ENCODE peak calls at places on chromosomes 5 and 9, in five cellular contexts. R is CD4-positive, alpha-beta memory T cell; F is heart left ventricle; O is astrocyte; Y is heart right ventricle. K is an unnamed sample. For H3K36me3 and H3K4me1, the result is how much of the 10 kb centered on the place peaks cover.

GRCh38 chr9:131840220-131840619 is 100.3 kb upstream of the RAPGEF1 start:
- DNase-seq in F (no peak), Y (no peak), O (no peak), R (no peak), K (no peak)

GRCh38 chr9:84293001-84293798 is 47.4 kb downstream of the SLC28A3 start:
- DNase-seq in F (no peak), R (peak), O (no peak), Y (no peak), K (no peak)

GRCh38 chr5:117623042-117623815 is 1048.6 kb upstream of the SEMA6A start:
- DNase-seq in F (no peak), R (no peak), Y (no peak), O (no peak), K (no peak)

GRCh38 chr9:132005896-132006295 is 73.8 kb downstream of the MED27 start:
- DNase-seq in O (no peak), F (no peak), Y (no peak), R (no peak), K (no peak)

GRCh38 chr5:175438234-175438857 is 5.6 kb downstream of the DRD1 start:
- DNase-seq in O (no peak), Y (no peak), R (no peak), F (no peak), K (no peak)

GRCh38 chr9:69030851-69031645 is 4.5 kb upstream of the FXN start:
- DNase-seq in R (no peak), O (peak), F (no peak), Y (no peak), K (no peak)

GRCh38 chr5:103646698-103647614 is 84.4 kb upstream of the NUDT12 start:
- DNase-seq in F (no peak), Y (no peak), O (no peak), R (no peak), K (no peak)

GRCh38 chr5:61052870-61053269 is 107.9 kb downstream of the NDUFAF2 start:
- DNase-seq in R (no peak), O (peak), Y (no peak), F (no peak), K (no peak)

DNA sequence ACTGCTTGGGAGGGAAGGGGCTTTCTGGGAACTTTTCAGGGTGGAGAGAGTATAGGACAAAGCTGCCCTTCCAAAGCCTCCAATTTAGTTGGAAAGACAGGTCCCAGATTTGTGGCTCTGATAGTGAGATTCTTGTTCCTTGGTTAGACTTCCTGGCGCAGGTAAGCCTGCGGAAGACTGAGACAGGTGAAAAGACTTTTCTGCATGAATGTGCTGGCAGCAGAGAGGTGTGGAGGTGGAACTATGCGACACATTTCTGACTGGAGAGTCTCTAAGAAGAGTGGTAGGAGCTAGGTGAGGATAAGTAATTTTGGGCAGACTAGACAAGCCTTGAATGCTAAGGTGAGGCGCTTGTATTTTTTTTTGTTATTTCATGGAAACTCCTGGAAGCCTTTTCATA is 29.9 kb downstream of the NANS start:
- DNase-seq in R (no peak), F (no peak), O (no peak), Y (no peak), K (no peak)
- H3K36me3 ChIP-seq in R (half or more), F (under half), O (under half), Y (under half), K (under half)

GRCh38 chr5:133889271-133889905 is 79.0 kb downstream of the C5orf15 start:
- DNase-seq in F (no peak), O (no peak), R (no peak), Y (no peak), K (no peak)

GRCh38 chr5:133891390-133891789 is 77.0 kb downstream of the C5orf15 start:
- DNase-seq in Y (no peak), R (no peak), O (no peak), F (no peak), K (no peak)

GRCh38 chr5:133892306-133892705 is 76.1 kb downstream of the C5orf15 start:
- DNase-seq in R (no peak), Y (no peak), F (no peak), O (no peak), K (no peak)

GRCh38 chr5:133890308-133890707 is 78.1 kb downstream of the C5orf15 start:
- DNase-seq in R (no peak), Y (no peak), O (no peak), F (no peak), K (no peak)

GRCh38 chr5:133890776-133891280 is 77.6 kb downstream of the C5orf15 start:
- DNase-seq in Y (no peak), F (no peak), O (no peak), R (no peak), K (no peak)
- H3K4me1 ChIP-seq in Y (under half), F (under half), O (under half), R (under half), K (under half)

GRCh38 chr9:33473643-33474352 is at the start of gene NOL6:
- DNase-seq in O (peak), R (peak), Y (peak), F (peak), K (peak)

GRCh38 chr9:33472171-33472920 is 1.4 kb downstream of the NOL6 start:
- DNase-seq in Y (no peak), O (no peak), F (no peak), R (no peak), K (no peak)

GRCh38 chr9:33475357-33475756 is 1.6 kb upstream of the NOL6 start:
- DNase-seq in F (no peak), R (no peak), O (no peak), Y (no peak), K (no peak)

GRCh38 chr9:33471361-33471760 is 2.4 kb downstream of the NOL6 start:
- DNase-seq in O (peak), Y (no peak), R (no peak), F (no peak), K (no peak)

GRCh38 chr9:33473216-33473615 is 508 bp downstream of the NOL6 start:
- DNase-seq in F (no peak), O (no peak), R (no peak), Y (no peak), K (no peak)
- H3K36me3 ChIP-seq in F (under half), O (under half), R (under half), Y (under half), K (under half)

GRCh38 chr9:71761938-71762353 is 6.4 kb downstream of the CEMIP2 start:
- DNase-seq in Y (no peak), O (no peak), R (no peak), F (no peak), K (no peak)
- H3K4me1 ChIP-seq in Y (half or more), O (half or more), R (half or more), F (under half), K (half or more)

GRCh38 chr5:14293279-14293678 is 150.1 kb downstream of the TRIO start:
- DNase-seq in Y (no peak), O (no peak), R (no peak), F (no peak), K (no peak)
- H3K36me3 ChIP-seq in Y (half or more), O (half or more), R (under half), F (under half), K (under half)

GRCh38 chr9:23596913-23597634 is 229.0 kb downstream of the ELAVL2 start:
- DNase-seq in Y (no peak), F (no peak), O (no peak), R (no peak), K (no peak)
- H3K4me1 ChIP-seq in Y (under half), F (under half), O (under half), R (under half), K (under half)

GRCh38 chr9:33461474-33461873 is 12.2 kb downstream of the NOL6 start:
- DNase-seq in R (no peak), O (no peak), Y (no peak), F (no peak), K (no peak)
- H3K36me3 ChIP-seq in R (under half), O (under half), Y (half or more), F (under half), K (under half)

GRCh38 chr9:104899759-104900247 is 28.2 kb downstream of the ABCA1 start:
- DNase-seq in R (no peak), O (no peak), F (no peak), Y (no peak), K (no peak)
- H3K4me1 ChIP-seq in R (under half), O (under half), F (under half), Y (half or more), K (under half)

DNA sequence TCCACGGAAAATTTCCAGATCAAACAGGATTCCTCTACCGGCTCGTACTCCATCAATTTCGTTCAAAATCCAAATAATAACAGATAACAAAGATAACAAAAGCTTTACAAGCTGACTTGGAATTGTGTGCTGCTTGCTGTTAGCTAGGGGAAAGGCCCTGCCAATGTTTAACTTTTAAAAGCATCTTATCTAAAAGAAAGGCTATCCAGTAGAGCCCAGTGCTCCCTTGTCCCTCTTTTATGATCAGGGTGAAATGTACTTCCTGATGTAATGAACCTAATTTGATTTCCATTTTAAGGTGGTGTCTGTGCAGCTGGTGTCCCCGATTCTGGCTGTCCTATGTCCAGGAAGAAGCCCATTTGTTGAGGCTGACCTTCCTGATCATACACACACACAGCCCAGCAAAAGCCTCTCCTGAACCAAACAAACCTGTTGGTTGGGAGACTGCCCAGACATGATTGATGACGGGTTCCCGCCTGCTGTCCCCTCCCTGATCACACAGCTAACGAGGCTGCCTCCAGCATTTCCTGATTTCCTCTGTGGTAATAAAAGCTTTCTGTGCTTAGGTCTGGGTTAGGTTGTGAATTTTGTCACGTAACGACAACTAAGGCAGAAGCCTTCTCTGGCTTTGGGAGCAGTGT is 54.2 kb downstream of the PWWP2A start:
- DNase-seq in Y (no peak), O (no peak), F (no peak), R (no peak), K (no peak)
- H3K36me3 ChIP-seq in Y (half or more), O (under half), F (under half), R (under half), K (under half)

GRCh38 chr5:130923543-130924159 is 241.4 kb downstream of the HINT1 start:
- DNase-seq in O (no peak), F (no peak), Y (no peak), R (no peak), K (no peak)
- H3K4me1 ChIP-seq in O (under half), F (under half), Y (under half), R (under half), K (under half)